ENCODE peak calls at places on chromosomes 3 and 15, in five cellular contexts. One of them, this sample, is unnamed.

GRCh38 chr3:170493712-170494182 is 75.1 kb downstream of the CLDN11 start:
- DNase-seq in effector memory CD8-positive, alpha-beta T cell: no peak
- DNase-seq in body of pancreas: peak
- DNase-seq in fibroblast of lung: peak
- DNase-seq in activated CD4-positive, alpha-beta T cell treated with anti-CD3 and anti-CD28 coated beads, Interleukin-2, amount 50 U/mL, for 4 hours: no peak
- DNase-seq in this sample: no peak

GRCh38 chr3:120170223-120170622 is 76.0 kb upstream of the GSK3B start:
- DNase-seq in effector memory CD8-positive, alpha-beta T cell: no peak
- DNase-seq in body of pancreas: peak
- DNase-seq in fibroblast of lung: peak
- DNase-seq in activated CD4-positive, alpha-beta T cell treated with anti-CD3 and anti-CD28 coated beads, Interleukin-2, amount 50 U/mL, for 4 hours: no peak
- DNase-seq in this sample: no peak

GRCh38 chr15:40069178-40070165 is 30.5 kb upstream of the SRP14 start:
- DNase-seq in effector memory CD8-positive, alpha-beta T cell: no peak
- DNase-seq in body of pancreas: peak
- DNase-seq in fibroblast of lung: peak
- DNase-seq in activated CD4-positive, alpha-beta T cell treated with anti-CD3 and anti-CD28 coated beads, Interleukin-2, amount 50 U/mL, for 4 hours: no peak
- DNase-seq in this sample: no peak

GRCh38 chr3:32106929-32107362 is 526 bp downstream of the GPD1L start:
- DNase-seq in effector memory CD8-positive, alpha-beta T cell: no peak
- DNase-seq in body of pancreas: peak
- DNase-seq in fibroblast of lung: no peak
- DNase-seq in activated CD4-positive, alpha-beta T cell treated with anti-CD3 and anti-CD28 coated beads, Interleukin-2, amount 50 U/mL, for 4 hours: no peak
- DNase-seq in this sample: no peak

GRCh38 chr15:95486224-95486623 is 844.3 kb upstream of the NR2F2 start:
- DNase-seq in effector memory CD8-positive, alpha-beta T cell: no peak
- DNase-seq in body of pancreas: no peak
- DNase-seq in fibroblast of lung: no peak
- DNase-seq in activated CD4-positive, alpha-beta T cell treated with anti-CD3 and anti-CD28 coated beads, Interleukin-2, amount 50 U/mL, for 4 hours: no peak
- DNase-seq in this sample: no peak

GRCh38 chr3:48502121-48502520 is 1.9 kb downstream of the SHISA5 start:
- DNase-seq in effector memory CD8-positive, alpha-beta T cell: no peak
- DNase-seq in body of pancreas: no peak
- DNase-seq in fibroblast of lung: no peak
- DNase-seq in activated CD4-positive, alpha-beta T cell treated with anti-CD3 and anti-CD28 coated beads, Interleukin-2, amount 50 U/mL, for 4 hours: no peak
- DNase-seq in this sample: no peak

GRCh38 chr3:17967953-17968352 is 225.5 kb upstream of the TBC1D5 start:
- DNase-seq in effector memory CD8-positive, alpha-beta T cell: no peak
- DNase-seq in body of pancreas: no peak
- DNase-seq in fibroblast of lung: no peak
- DNase-seq in activated CD4-positive, alpha-beta T cell treated with anti-CD3 and anti-CD28 coated beads, Interleukin-2, amount 50 U/mL, for 4 hours: no peak
- DNase-seq in this sample: no peak

GRCh38 chr15:77030042-77030927 is 35.4 kb downstream of the PSTPIP1 start:
- DNase-seq in effector memory CD8-positive, alpha-beta T cell: no peak
- DNase-seq in body of pancreas: peak
- DNase-seq in fibroblast of lung: no peak
- DNase-seq in activated CD4-positive, alpha-beta T cell treated with anti-CD3 and anti-CD28 coated beads, Interleukin-2, amount 50 U/mL, for 4 hours: no peak
- DNase-seq in this sample: no peak

GRCh38 chr3:98602078-98602678 is 8.8 kb upstream of the CPOX start:
- DNase-seq in effector memory CD8-positive, alpha-beta T cell: no peak
- DNase-seq in body of pancreas: peak
- DNase-seq in fibroblast of lung: peak
- DNase-seq in activated CD4-positive, alpha-beta T cell treated with anti-CD3 and anti-CD28 coated beads, Interleukin-2, amount 50 U/mL, for 4 hours: no peak
- DNase-seq in this sample: no peak

GRCh38 chr3:117868766-117869165 is 1159.2 kb downstream of the TUSC7 start:
- DNase-seq in effector memory CD8-positive, alpha-beta T cell: no peak
- DNase-seq in body of pancreas: no peak
- DNase-seq in fibroblast of lung: peak
- DNase-seq in activated CD4-positive, alpha-beta T cell treated with anti-CD3 and anti-CD28 coated beads, Interleukin-2, amount 50 U/mL, for 4 hours: no peak
- DNase-seq in this sample: no peak

GRCh38 chr3:115164374-115165221 is 17.5 kb upstream of the ZBTB20 start:
- DNase-seq in effector memory CD8-positive, alpha-beta T cell: no peak
- DNase-seq in body of pancreas: no peak
- DNase-seq in fibroblast of lung: no peak
- DNase-seq in activated CD4-positive, alpha-beta T cell treated with anti-CD3 and anti-CD28 coated beads, Interleukin-2, amount 50 U/mL, for 4 hours: no peak
- DNase-seq in this sample: no peak

GRCh38 chr15:63915888-63916731 is 82.4 kb upstream of the HERC1 start:
- DNase-seq in effector memory CD8-positive, alpha-beta T cell: no peak
- DNase-seq in body of pancreas: no peak
- DNase-seq in fibroblast of lung: peak
- DNase-seq in activated CD4-positive, alpha-beta T cell treated with anti-CD3 and anti-CD28 coated beads, Interleukin-2, amount 50 U/mL, for 4 hours: no peak
- DNase-seq in this sample: peak

GRCh38 chr15:82936966-82937647 is 15.4 kb downstream of the HOMER2 start:
- DNase-seq in effector memory CD8-positive, alpha-beta T cell: no peak
- DNase-seq in body of pancreas: no peak
- DNase-seq in fibroblast of lung: no peak
- DNase-seq in activated CD4-positive, alpha-beta T cell treated with anti-CD3 and anti-CD28 coated beads, Interleukin-2, amount 50 U/mL, for 4 hours: no peak
- DNase-seq in this sample: no peak

GRCh38 chr15:35914573-35914972 is 368.6 kb upstream of the DPH6 start:
- DNase-seq in effector memory CD8-positive, alpha-beta T cell: no peak
- DNase-seq in body of pancreas: no peak
- DNase-seq in fibroblast of lung: no peak
- DNase-seq in activated CD4-positive, alpha-beta T cell treated with anti-CD3 and anti-CD28 coated beads, Interleukin-2, amount 50 U/mL, for 4 hours: no peak
- DNase-seq in this sample: no peak

GRCh38 chr3:168091961-168092360 is 3.8 kb downstream of the GOLIM4 start:
- DNase-seq in effector memory CD8-positive, alpha-beta T cell: no peak
- DNase-seq in body of pancreas: no peak
- DNase-seq in fibroblast of lung: no peak
- DNase-seq in activated CD4-positive, alpha-beta T cell treated with anti-CD3 and anti-CD28 coated beads, Interleukin-2, amount 50 U/mL, for 4 hours: no peak
- DNase-seq in this sample: no peak

GRCh38 chr15:89335289-89336041 is 841 bp upstream of the POLG start:
- DNase-seq in effector memory CD8-positive, alpha-beta T cell: peak
- DNase-seq in body of pancreas: peak
- DNase-seq in fibroblast of lung: no peak
- DNase-seq in activated CD4-positive, alpha-beta T cell treated with anti-CD3 and anti-CD28 coated beads, Interleukin-2, amount 50 U/mL, for 4 hours: no peak
- DNase-seq in this sample: peak

GRCh38 chr3:139520028-139520737 is 19.4 kb downstream of the RBP1 start:
- DNase-seq in effector memory CD8-positive, alpha-beta T cell: no peak
- DNase-seq in body of pancreas: no peak
- DNase-seq in fibroblast of lung: peak
- DNase-seq in activated CD4-positive, alpha-beta T cell treated with anti-CD3 and anti-CD28 coated beads, Interleukin-2, amount 50 U/mL, for 4 hours: no peak
- DNase-seq in this sample: no peak

GRCh38 chr15:36880226-36880912 is 220.0 kb downstream of the MEIS2 start:
- DNase-seq in effector memory CD8-positive, alpha-beta T cell: no peak
- DNase-seq in body of pancreas: no peak
- DNase-seq in fibroblast of lung: no peak
- DNase-seq in activated CD4-positive, alpha-beta T cell treated with anti-CD3 and anti-CD28 coated beads, Interleukin-2, amount 50 U/mL, for 4 hours: no peak
- DNase-seq in this sample: no peak

GRCh38 chr3:98240133-98240532 is 23.9 kb upstream of the OR5H6 start:
- DNase-seq in effector memory CD8-positive, alpha-beta T cell: no peak
- DNase-seq in body of pancreas: no peak
- DNase-seq in fibroblast of lung: no peak
- DNase-seq in activated CD4-positive, alpha-beta T cell treated with anti-CD3 and anti-CD28 coated beads, Interleukin-2, amount 50 U/mL, for 4 hours: no peak
- DNase-seq in this sample: no peak

GRCh38 chr15:74631935-74632560 is 16.4 kb downstream of the CLK3 start:
- DNase-seq in effector memory CD8-positive, alpha-beta T cell: peak
- DNase-seq in body of pancreas: peak
- DNase-seq in fibroblast of lung: peak
- DNase-seq in activated CD4-positive, alpha-beta T cell treated with anti-CD3 and anti-CD28 coated beads, Interleukin-2, amount 50 U/mL, for 4 hours: peak
- DNase-seq in this sample: peak

GRCh38 chr3:128794067-128794768 is 68.2 kb downstream of the RAB7A start:
- DNase-seq in effector memory CD8-positive, alpha-beta T cell: no peak
- DNase-seq in body of pancreas: no peak
- DNase-seq in fibroblast of lung: peak
- DNase-seq in activated CD4-positive, alpha-beta T cell treated with anti-CD3 and anti-CD28 coated beads, Interleukin-2, amount 50 U/mL, for 4 hours: peak
- DNase-seq in this sample: no peak

GRCh38 chr3:62647711-62648110 is 227.5 kb downstream of the CADPS start:
- DNase-seq in effector memory CD8-positive, alpha-beta T cell: no peak
- DNase-seq in body of pancreas: no peak
- DNase-seq in fibroblast of lung: no peak
- DNase-seq in activated CD4-positive, alpha-beta T cell treated with anti-CD3 and anti-CD28 coated beads, Interleukin-2, amount 50 U/mL, for 4 hours: no peak
- DNase-seq in this sample: no peak

This sample was measured in glutamatergic neuron.